ENCODE peak calls at places on chromosomes 11 and 22, in six cellular contexts. U is neural crest cell, N is AG09319, H is body of pancreas, J is choroid plexus epithelial cell, Y is IMR-90. V is an unnamed sample.

GRCh38 chr11:2740275-2740940 is 40.6 kb upstream of the KCNQ1OT1 start:
- DNase-seq in U (no peak), N (no peak), H (no peak), J (no peak), Y (no peak), V (no peak)

GRCh38 chr11:114315749-114316368 is 19.7 kb downstream of the NNMT start:
- DNase-seq in U (no peak), N (no peak), H (peak; percentile 76), J (peak; percentile 68), Y (no peak), V (no peak)

GRCh38 chr22:35961480-35961902 is 67.1 kb downstream of the RBFOX2 start:
- DNase-seq in U (no peak), N (peak; percentile 51), H (peak; percentile 16), J (peak; percentile 61), Y (peak; percentile 90), V (peak; percentile 39)

GRCh38 chr22:19823191-19823590 is 31.5 kb downstream of the GNB1L start:
- DNase-seq in U (no peak), N (no peak), H (peak; percentile 9), J (no peak), Y (no peak), V (no peak)

GRCh38 chr22:23187871-23188700 is 7.8 kb downstream of the BCR start:
- DNase-seq in U (no peak), N (no peak), H (no peak), J (no peak), Y (peak; percentile 23), V (no peak)

GRCh38 chr11:2913029-2913431 is 16.2 kb downstream of the PHLDA2 start:
- DNase-seq in U (no peak), N (no peak), H (peak; percentile 77), J (peak; percentile 67), Y (peak; percentile 44), V (no peak)

GRCh38 chr22:24003887-24004286 is 1.4 kb downstream of the GSTT4 start:
- DNase-seq in U (no peak), N (no peak), H (no peak), J (no peak), Y (no peak), V (no peak)

GRCh38 chr22:33803371-33803770 is 116.9 kb downstream of the LARGE1 start:
- DNase-seq in U (no peak), N (peak; percentile 71), H (no peak), J (peak; percentile 95), Y (peak; percentile 98), V (no peak)

GRCh38 chr22:49547751-49548239 is 279.9 kb downstream of the BRD1 start:
- DNase-seq in U (no peak), N (no peak), H (peak; percentile 4), J (no peak), Y (no peak), V (no peak)

GRCh38 chr11:2190670-2191471 is 19.3 kb upstream of the TH start:
- DNase-seq in U (no peak), N (no peak), H (no peak), J (no peak), Y (no peak), V (no peak)

DNA sequence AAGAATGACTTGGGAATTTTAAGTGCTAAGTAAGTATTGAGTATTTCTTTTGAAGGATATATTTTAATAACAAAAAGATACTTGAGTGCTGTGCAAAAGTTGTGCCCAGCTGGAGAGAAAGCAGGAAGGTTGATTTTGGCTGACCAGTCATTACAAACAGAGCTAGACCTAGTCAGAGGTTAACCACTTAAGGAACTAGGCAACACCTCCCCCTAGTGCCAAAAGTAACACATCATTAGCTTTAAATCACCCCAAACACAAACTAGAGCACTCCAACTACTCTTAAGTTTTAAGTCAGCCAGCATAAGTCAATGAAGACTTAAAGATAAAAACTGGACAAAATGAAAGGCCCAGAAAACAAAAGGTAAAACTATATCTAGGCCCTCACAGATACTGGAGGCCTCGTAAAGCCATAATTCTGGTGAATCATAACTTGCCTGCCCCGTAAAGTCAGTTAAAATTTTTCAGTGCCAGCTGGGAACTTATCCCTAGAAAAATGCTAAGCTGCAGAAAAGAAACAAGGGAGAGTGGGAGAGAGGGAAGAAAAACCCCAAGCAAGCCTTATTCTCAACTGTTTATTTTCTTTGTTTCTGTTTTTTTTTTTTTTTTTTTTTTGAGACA is 4.6 kb downstream of the TMEM9B start:
- DNase-seq in U (peak; percentile 13), N (peak; percentile 64), H (peak; percentile 47), J (peak; percentile 94), Y (peak; percentile 86), V (no peak)
- TF ChIP-seq CTCF in U (peak; percentile 73), N (peak; percentile 58), H (peak; percentile 74), J (peak; percentile 70), Y (peak; percentile 74), V (no peak)

DNA sequence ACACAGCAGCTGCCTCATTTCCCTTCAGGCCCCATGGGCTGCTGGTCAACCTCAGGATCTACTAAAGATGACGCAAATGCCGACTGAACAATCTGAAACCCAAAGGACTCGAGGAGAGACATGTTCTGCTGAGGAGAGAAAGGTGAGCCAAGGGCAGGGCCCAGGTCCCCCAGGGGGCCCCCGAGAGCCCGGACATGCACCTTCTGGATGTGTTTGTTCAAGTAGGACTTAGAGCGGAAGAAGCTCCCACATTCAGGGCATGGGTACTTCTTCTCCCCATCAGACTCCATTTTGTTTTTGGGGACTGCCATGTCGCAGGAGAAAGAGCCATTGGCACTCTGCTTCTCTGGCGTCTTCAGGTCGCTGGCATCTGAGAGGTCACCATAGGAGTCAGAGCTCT is 19.3 kb downstream of the PATZ1 start:
- DNase-seq in U (no peak), N (no peak), H (no peak), J (no peak), Y (no peak), V (no peak)
- TF ChIP-seq CTCF in U (no peak), N (no peak), H (no peak), J (no peak), Y (no peak), V (no peak)

GRCh38 chr22:37310815-37311595 is 28.7 kb downstream of the CYTH4 start:
- DNase-seq in U (no peak), N (no peak), H (no peak), J (no peak), Y (no peak), V (no peak)

GRCh38 chr22:37313376-37314314 is 31.3 kb downstream of the CYTH4 start:
- DNase-seq in U (no peak), N (no peak), H (no peak), J (no peak), Y (peak; percentile 21), V (no peak)

GRCh38 chr22:37312549-37313183 is 30.4 kb downstream of the CYTH4 start:
- DNase-seq in U (no peak), N (no peak), H (no peak), J (no peak), Y (no peak), V (no peak)

GRCh38 chr22:37310075-37310606 is 27.8 kb downstream of the CYTH4 start:
- DNase-seq in U (no peak), N (no peak), H (no peak), J (no peak), Y (no peak), V (no peak)

DNA sequence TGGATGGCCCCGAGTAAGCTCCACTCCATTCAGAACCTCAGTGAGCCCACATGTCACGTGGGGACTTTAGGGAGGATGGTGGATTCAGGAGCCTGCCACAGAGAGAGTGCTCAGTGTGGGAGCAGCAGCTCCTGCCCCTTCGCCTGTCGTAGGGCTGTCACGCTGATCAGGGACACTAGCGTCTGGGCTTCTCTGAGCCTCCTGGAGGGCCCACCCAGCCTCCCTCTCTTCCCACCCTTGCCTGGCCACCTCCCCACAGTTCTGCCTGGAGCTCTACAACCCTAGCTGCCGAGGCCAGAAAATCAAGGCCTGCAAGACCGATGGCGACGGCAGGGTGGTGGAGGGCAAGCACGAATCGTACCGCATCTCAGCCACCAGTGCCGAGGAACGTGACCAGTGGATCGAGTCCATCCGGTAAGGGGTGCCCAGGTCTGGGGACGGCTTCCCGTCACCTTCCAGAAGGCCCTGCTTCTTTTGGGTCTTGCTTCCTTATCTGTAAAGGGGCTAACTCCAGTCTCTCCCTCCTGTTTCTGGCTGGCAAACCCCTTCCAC is 29.5 kb downstream of the CYTH4 start:
- DNase-seq in U (no peak), N (no peak), H (no peak), J (no peak), Y (no peak), V (no peak)
- TF ChIP-seq CTCF in U (no peak), N (no peak), H (no peak), J (no peak), Y (no peak), V (no peak)

GRCh38 chr11:32008879-32009548 is 81.9 kb upstream of the RCN1 start:
- DNase-seq in U (no peak), N (no peak), H (no peak), J (no peak), Y (no peak), V (no peak)

GRCh38 chr11:32002311-32002710 is 88.6 kb upstream of the RCN1 start:
- DNase-seq in U (no peak), N (no peak), H (no peak), J (no peak), Y (no peak), V (no peak)

GRCh38 chr11:32005786-32006406 is 85.0 kb upstream of the RCN1 start:
- DNase-seq in U (no peak), N (no peak), H (no peak), J (no peak), Y (peak; percentile 8), V (no peak)

GRCh38 chr11:32003335-32003734 is 87.5 kb upstream of the RCN1 start:
- DNase-seq in U (no peak), N (no peak), H (no peak), J (no peak), Y (no peak), V (no peak)

DNA sequence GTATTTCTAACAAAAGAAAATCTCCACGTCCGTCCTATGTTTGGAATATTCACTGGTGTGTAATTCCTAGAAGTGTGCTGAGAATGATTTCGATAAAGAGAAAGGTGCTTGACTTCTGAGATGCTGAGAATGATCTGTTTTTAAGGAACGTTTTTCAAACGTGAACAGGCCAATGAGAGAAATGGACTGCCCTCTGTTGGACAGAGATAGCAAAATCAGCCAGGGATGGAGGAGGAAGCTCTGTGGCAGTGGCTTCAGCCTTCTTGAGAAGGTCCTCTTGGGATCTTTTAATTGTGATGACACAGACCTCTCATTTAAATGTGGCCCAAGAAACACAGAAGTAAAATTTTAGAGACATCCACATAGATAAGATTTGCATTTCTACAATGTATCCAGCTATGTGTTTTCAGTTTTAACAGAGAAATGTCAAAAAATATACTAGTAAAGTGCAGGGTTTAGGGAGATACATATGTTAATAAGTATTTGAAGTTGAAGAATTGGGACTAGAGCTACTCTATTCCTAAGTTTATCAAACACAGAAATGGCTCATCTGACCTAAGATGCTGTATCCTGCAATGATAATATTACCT is 84.0 kb upstream of the RCN1 start:
- DNase-seq in U (peak; percentile 16), N (peak; percentile 3), H (no peak), J (peak; percentile 74), Y (peak; percentile 51), V (no peak)
- TF ChIP-seq CTCF in U (peak; percentile 81), N (peak; percentile 76), H (peak; percentile 41), J (peak; percentile 85), Y (peak; percentile 63), V (peak; percentile 36)

DNA sequence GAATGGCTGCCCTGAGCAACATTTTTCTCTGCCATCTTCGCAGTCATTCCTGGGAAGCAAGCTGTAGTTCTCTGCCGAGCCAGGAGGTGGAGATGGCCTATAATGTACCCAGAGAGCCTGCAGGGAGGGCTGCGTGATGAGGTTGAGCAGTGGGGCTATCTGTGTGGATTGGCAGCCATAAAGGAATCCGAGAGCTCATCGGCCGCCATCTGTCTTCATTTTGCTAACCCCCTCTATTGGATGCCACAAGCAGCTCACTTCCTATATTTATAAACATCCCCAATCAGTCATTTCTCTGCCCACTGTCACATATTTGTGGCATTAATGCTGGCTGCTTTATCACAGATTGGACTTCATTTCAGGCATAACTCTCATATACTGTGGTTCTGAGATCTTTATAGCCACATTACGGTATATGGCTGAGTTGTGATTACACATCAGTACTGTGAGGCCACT is 209.5 kb downstream of the NTM start:
- DNase-seq in U (peak; percentile 47), N (peak; percentile 65), H (no peak), J (peak; percentile 61), Y (peak; percentile 40), V (no peak)
- TF ChIP-seq CTCF in U (peak; percentile 61), N (peak; percentile 84), H (peak; percentile 5), J (peak; percentile 85), Y (peak; percentile 48), V (peak; percentile 28)